ENCODE peak calls at places on chromosomes 11 and 22, in four cellular contexts. One of them, this sample, is unnamed.

GRCh38 chr11:504053-504993 is 2.7 kb downstream of the RNH1 start:
- DNase-seq in K562: peak; percentile 74
- DNase-seq in GM12891: peak; percentile 50
- DNase-seq in H1: no peak
- DNase-seq in this sample: peak; percentile 66

GRCh38 chr11:76939219-76939631 is 78.5 kb downstream of the ACER3 start:
- DNase-seq in K562: no peak
- DNase-seq in GM12891: no peak
- DNase-seq in H1: no peak
- DNase-seq in this sample: no peak

GRCh38 chr11:45285931-45286632 is at the start of gene SYT13:
- DNase-seq in K562: no peak
- DNase-seq in GM12891: no peak
- DNase-seq in H1: peak; percentile 88
- DNase-seq in this sample: no peak

GRCh38 chr22:23235425-23235824 is 55.1 kb downstream of the BCR start:
- DNase-seq in K562: peak; percentile 67
- DNase-seq in GM12891: no peak
- DNase-seq in H1: no peak
- DNase-seq in this sample: no peak

GRCh38 chr22:35642305-35642741 is 5.9 kb upstream of the APOL6 start:
- DNase-seq in K562: no peak
- DNase-seq in GM12891: no peak
- DNase-seq in H1: no peak
- DNase-seq in this sample: no peak

GRCh38 chr11:78138694-78139421 is 568 bp downstream of the ALG8 start:
- DNase-seq in K562: peak; percentile 58
- DNase-seq in GM12891: no peak
- DNase-seq in H1: no peak
- DNase-seq in this sample: no peak

GRCh38 chr11:92259861-92260260 is 35.2 kb downstream of the FAT3 start:
- DNase-seq in K562: no peak
- DNase-seq in GM12891: no peak
- DNase-seq in H1: no peak
- DNase-seq in this sample: no peak

GRCh38 chr22:31630331-31631329 is 31.4 kb downstream of the PISD start:
- DNase-seq in K562: peak; percentile 90
- DNase-seq in GM12891: peak; percentile 90
- DNase-seq in H1: peak; percentile 88
- DNase-seq in this sample: peak; percentile 93

GRCh38 chr11:126942146-126942545 is 58.4 kb downstream of the KIRREL3 start:
- DNase-seq in K562: no peak
- DNase-seq in GM12891: no peak
- DNase-seq in H1: no peak
- DNase-seq in this sample: no peak

GRCh38 chr11:6402561-6402981 is 12.3 kb downstream of the SMPD1 start:
- DNase-seq in K562: no peak
- DNase-seq in GM12891: peak; percentile 76
- DNase-seq in H1: no peak
- DNase-seq in this sample: peak; percentile 74

GRCh38 chr22:34330432-34330831 is 410.2 kb upstream of the LARGE1 start:
- DNase-seq in K562: no peak
- DNase-seq in GM12891: no peak
- DNase-seq in H1: no peak
- DNase-seq in this sample: no peak

DNA sequence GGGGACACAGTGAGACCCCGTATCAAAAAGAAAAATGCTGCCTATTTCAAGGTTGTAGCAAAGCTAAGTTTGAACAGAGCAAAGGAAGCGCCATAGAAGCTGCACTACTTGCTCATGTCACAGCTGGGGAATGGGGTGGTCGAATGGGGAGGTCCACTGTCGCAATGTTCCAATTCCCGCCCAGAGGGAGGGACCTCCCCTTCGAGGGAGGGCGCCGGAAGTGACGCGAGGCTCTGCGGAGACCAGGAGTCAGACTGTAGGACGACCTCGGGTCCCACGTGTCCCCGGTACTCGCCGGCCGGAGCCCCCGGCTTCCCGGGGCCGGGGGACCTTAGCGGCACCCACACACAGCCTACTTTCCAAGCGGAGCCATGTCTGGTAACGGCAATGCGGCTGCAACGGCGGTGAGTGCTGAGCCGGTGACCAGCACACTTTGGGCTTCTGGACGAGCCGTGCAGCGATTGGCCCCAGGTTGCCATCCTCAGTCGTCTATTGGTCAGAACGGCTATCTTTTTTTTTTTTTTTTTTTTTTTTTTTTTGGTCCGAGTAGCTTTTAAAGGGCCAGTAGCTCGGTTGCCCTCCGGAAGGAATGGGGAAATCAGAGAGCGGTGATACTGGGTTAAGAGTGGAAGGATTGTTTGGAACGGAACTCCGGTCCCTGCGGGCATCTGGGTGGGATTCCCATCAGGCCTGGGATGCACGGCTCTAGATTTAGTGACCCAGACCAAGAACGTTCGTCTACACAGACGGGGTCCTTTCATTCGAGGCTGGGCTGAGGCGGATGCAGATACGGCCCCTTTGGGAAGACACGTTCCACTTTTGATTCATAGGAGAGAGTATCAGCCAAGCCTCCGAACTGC is at the start of gene HMBS:
- DNase-seq in K562: peak; percentile 86
- DNase-seq in GM12891: peak; percentile 88
- DNase-seq in H1: peak; percentile 97
- DNase-seq in this sample: peak; percentile 94
- TF ChIP-seq POLR2A in K562: peak; percentile 92
- TF ChIP-seq POLR2A in GM12891: peak; percentile 90
- TF ChIP-seq POLR2A in H1: peak; percentile 68
- TF ChIP-seq POLR2A in this sample: peak; percentile 93

GRCh38 chr11:120185678-120186407 is 25.0 kb upstream of the OAF start:
- DNase-seq in K562: no peak
- DNase-seq in GM12891: no peak
- DNase-seq in H1: no peak
- DNase-seq in this sample: no peak

GRCh38 chr11:120184946-120185677 is 25.7 kb upstream of the OAF start:
- DNase-seq in K562: no peak
- DNase-seq in GM12891: no peak
- DNase-seq in H1: peak; percentile 41
- DNase-seq in this sample: no peak

GRCh38 chr11:120182790-120183491 is 27.9 kb upstream of the OAF start:
- DNase-seq in K562: no peak
- DNase-seq in GM12891: no peak
- DNase-seq in H1: peak; percentile 76
- DNase-seq in this sample: no peak

GRCh38 chr11:120183701-120184141 is 27.1 kb upstream of the OAF start:
- DNase-seq in K562: no peak
- DNase-seq in GM12891: no peak
- DNase-seq in H1: peak; percentile 23
- DNase-seq in this sample: no peak

GRCh38 chr11:120184371-120184945 is 26.4 kb upstream of the OAF start:
- DNase-seq in K562: no peak
- DNase-seq in GM12891: no peak
- DNase-seq in H1: peak; percentile 22
- DNase-seq in this sample: no peak
- TF ChIP-seq TAF1 in K562: no peak
- TF ChIP-seq TAF1 in GM12891: no peak
- TF ChIP-seq TAF1 in H1: no peak
- TF ChIP-seq TAF1 in this sample: no peak

GRCh38 chr11:110909331-110909730 is 197.1 kb upstream of the ARHGAP20 start:
- DNase-seq in K562: no peak
- DNase-seq in GM12891: no peak
- DNase-seq in H1: no peak
- DNase-seq in this sample: no peak
- TF ChIP-seq POLR2AphosphoS5 in K562: no peak
- TF ChIP-seq POLR2AphosphoS5 in GM12891: no peak
- TF ChIP-seq POLR2AphosphoS5 in H1: no peak
- TF ChIP-seq POLR2AphosphoS5 in this sample: no peak

DNA sequence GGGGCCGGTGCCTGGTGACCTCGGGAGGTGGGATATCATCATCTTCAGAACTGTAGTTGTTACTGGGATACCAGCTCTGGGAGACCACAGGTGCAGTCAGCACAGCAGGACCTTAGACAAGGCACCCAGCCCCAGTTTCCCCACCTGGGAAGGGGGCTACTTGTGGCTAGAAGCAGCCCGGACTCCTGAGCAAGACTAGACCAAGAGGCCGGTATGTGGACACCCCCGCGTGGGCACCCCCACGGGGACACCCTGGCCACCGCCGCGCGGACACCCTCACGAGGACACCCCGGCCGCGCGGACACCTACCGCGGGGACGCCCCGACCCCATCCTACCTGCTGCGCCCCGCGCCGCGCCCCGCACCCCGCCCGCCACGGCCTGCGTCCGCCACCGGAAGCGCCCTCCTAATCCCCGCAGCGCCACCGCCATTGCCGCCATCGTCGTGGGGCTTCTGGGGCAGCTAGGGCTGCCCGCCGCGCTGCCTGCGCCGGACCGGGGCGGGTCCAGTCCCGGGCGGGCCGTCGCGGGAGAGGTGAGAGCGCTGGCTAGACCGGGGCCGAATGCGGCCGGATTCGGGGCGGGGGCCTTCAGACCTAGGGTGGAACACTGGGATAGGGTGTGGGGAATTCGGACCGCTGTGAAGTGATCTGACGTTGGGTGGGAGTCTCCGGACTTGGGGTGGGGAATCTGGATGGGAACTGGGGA is at the start of the genes COMT and TXNRD2:
- DNase-seq in K562: peak; percentile 100
- DNase-seq in GM12891: peak; percentile 91
- DNase-seq in H1: no peak
- DNase-seq in this sample: peak; percentile 95
- TF ChIP-seq POLR2A in K562: no peak
- TF ChIP-seq POLR2A in GM12891: peak; percentile 74
- TF ChIP-seq POLR2A in H1: no peak
- TF ChIP-seq POLR2A in this sample: peak; percentile 78

DNA sequence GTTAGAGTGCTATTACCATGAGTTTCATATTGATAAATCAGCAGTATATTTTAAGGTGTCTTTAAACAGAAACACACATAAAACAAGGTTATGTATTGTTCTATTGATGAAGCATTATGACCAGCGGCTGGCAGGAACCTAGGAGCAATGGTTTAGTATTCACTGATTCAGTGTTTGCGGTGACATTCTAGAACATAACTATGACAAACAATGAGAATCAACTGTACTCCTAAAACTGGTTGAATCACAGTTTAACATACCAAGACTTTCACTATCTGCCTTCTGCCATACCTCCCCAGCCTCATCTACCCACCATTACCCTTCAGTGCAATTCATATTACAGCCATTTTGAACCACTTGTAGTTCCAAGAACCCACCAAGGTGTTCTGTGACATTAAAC is 8.8 kb downstream of the HOATZ start:
- DNase-seq in K562: no peak
- DNase-seq in GM12891: no peak
- DNase-seq in H1: no peak
- DNase-seq in this sample: no peak
- TF ChIP-seq TAF1 in K562: no peak
- TF ChIP-seq TAF1 in GM12891: no peak
- TF ChIP-seq TAF1 in H1: no peak
- TF ChIP-seq TAF1 in this sample: no peak

GRCh38 chr11:67238894-67239794 is 27.1 kb upstream of the GRK2 start:
- DNase-seq in K562: peak; percentile 25
- DNase-seq in GM12891: no peak
- DNase-seq in H1: no peak
- DNase-seq in this sample: no peak
- TF ChIP-seq POLR2AphosphoS5 in K562: no peak
- TF ChIP-seq POLR2AphosphoS5 in GM12891: no peak
- TF ChIP-seq POLR2AphosphoS5 in H1: no peak
- TF ChIP-seq POLR2AphosphoS5 in this sample: no peak

GRCh38 chr11:2393111-2393868 is 7.3 kb upstream of the TSSC4 start:
- DNase-seq in K562: no peak
- DNase-seq in GM12891: no peak
- DNase-seq in H1: no peak
- DNase-seq in this sample: no peak
- TF ChIP-seq POLR2A in K562: no peak
- TF ChIP-seq POLR2A in GM12891: no peak
- TF ChIP-seq POLR2A in H1: no peak
- TF ChIP-seq POLR2A in this sample: no peak

This sample was measured in GM12892.